ENCODE peak calls at places on chromosomes 6 and 20, in four cellular contexts. B is neural progenitor cell; X is central memory CD8-positive, alpha-beta T cell; W is natural killer cell. D is an unnamed sample.

GRCh38 chr6:3744901-3745470 is 6.5 kb downstream of the PXDC1 start:
- DNase-seq in W (no peak), B (no peak), X (no peak), D (no peak)

GRCh38 chr20:24734139-24734538 is 214.9 kb upstream of the CST7 start:
- DNase-seq in B (no peak), X (no peak), W (no peak), D (no peak)

GRCh38 chr20:31867011-31867410 is 3.3 kb downstream of the DUSP15 start:
- DNase-seq in W (no peak), B (no peak), X (no peak), D (no peak)

GRCh38 chr6:52284131-52284459 is 447 bp downstream of the MCM3 start:
- DNase-seq in X (no peak), B (peak), W (no peak), D (peak)

GRCh38 chr20:4585104-4585753 is 136.5 kb upstream of the PRND start:
- DNase-seq in X (no peak), B (no peak), W (no peak), D (no peak)

GRCh38 chr20:7094438-7094997 is 327.0 kb downstream of the BMP2 start:
- DNase-seq in X (no peak), W (no peak), B (peak), D (peak)

GRCh38 chr6:2353412-2354137 is 108.2 kb upstream of the GMDS start:
- DNase-seq in W (peak), X (peak), B (peak), D (peak)

GRCh38 chr6:141165012-141165411 is 967.7 kb upstream of the GJE1 start:
- DNase-seq in W (no peak), X (no peak), B (no peak), D (no peak)

GRCh38 chr20:57264151-57264792 is 2.2 kb downstream of the BMP7 start:
- DNase-seq in X (no peak), W (no peak), B (peak), D (no peak)

GRCh38 chr20:58054744-58055373 is 173.6 kb downstream of the ANKRD60 start:
- DNase-seq in X (no peak), B (peak), W (no peak), D (peak)

D was measured in WERI-Rb-1.